ENCODE peak calls at places on chromosomes 4 and X, in five cellular contexts. One of them, this sample, is unnamed.

GRCh38 chr4:154822775-154823174 is 41.7 kb downstream of the RBM46 start:
- DNase-seq in HL-60: no peak
- DNase-seq in choroid plexus epithelial cell: peak
- DNase-seq in ovary: no peak
- DNase-seq in dorsolateral prefrontal cortex: no peak
- DNase-seq in this sample: no peak

GRCh38 chrX:136156560-136157117 is 9.3 kb downstream of the FHL1 start:
- DNase-seq in HL-60: no peak
- DNase-seq in choroid plexus epithelial cell: no peak
- DNase-seq in ovary: no peak
- DNase-seq in dorsolateral prefrontal cortex: no peak
- DNase-seq in this sample: no peak

GRCh38 chrX:116281106-116281505 is 110.6 kb downstream of the AGTR2 start:
- DNase-seq in HL-60: no peak
- DNase-seq in choroid plexus epithelial cell: no peak
- DNase-seq in ovary: no peak
- DNase-seq in dorsolateral prefrontal cortex: no peak
- DNase-seq in this sample: peak

GRCh38 chr4:176479745-176480144 is 160.0 kb downstream of the SPCS3 start:
- DNase-seq in HL-60: no peak
- DNase-seq in choroid plexus epithelial cell: no peak
- DNase-seq in ovary: no peak
- DNase-seq in dorsolateral prefrontal cortex: no peak
- DNase-seq in this sample: no peak

GRCh38 chr4:140004580-140005314 is 149.2 kb downstream of the MAML3 start:
- DNase-seq in HL-60: no peak
- DNase-seq in choroid plexus epithelial cell: peak
- DNase-seq in ovary: peak
- DNase-seq in dorsolateral prefrontal cortex: peak
- DNase-seq in this sample: no peak

GRCh38 chr4:8840006-8840793 is 31.4 kb downstream of the HMX1 start:
- DNase-seq in HL-60: no peak
- DNase-seq in choroid plexus epithelial cell: no peak
- DNase-seq in ovary: no peak
- DNase-seq in dorsolateral prefrontal cortex: peak
- DNase-seq in this sample: no peak

GRCh38 chr4:38677466-38677865 is 13.5 kb downstream of the KLF3 start:
- DNase-seq in HL-60: no peak
- DNase-seq in choroid plexus epithelial cell: no peak
- DNase-seq in ovary: no peak
- DNase-seq in dorsolateral prefrontal cortex: no peak
- DNase-seq in this sample: no peak

GRCh38 chr4:17957689-17958088 is 63.9 kb downstream of the LCORL start:
- DNase-seq in HL-60: no peak
- DNase-seq in choroid plexus epithelial cell: peak
- DNase-seq in ovary: no peak
- DNase-seq in dorsolateral prefrontal cortex: no peak
- DNase-seq in this sample: no peak

GRCh38 chrX:42094208-42094607 is 170.9 kb upstream of the CASK start:
- DNase-seq in HL-60: peak
- DNase-seq in choroid plexus epithelial cell: peak
- DNase-seq in ovary: no peak
- DNase-seq in dorsolateral prefrontal cortex: no peak
- DNase-seq in this sample: no peak

GRCh38 chr4:165079476-165079875 is 25.8 kb downstream of the TRIM75 start:
- DNase-seq in HL-60: no peak
- DNase-seq in choroid plexus epithelial cell: peak
- DNase-seq in ovary: no peak
- DNase-seq in dorsolateral prefrontal cortex: no peak
- DNase-seq in this sample: no peak

GRCh38 chr4:92488496-92488895 is 184.7 kb downstream of the GRID2 start:
- DNase-seq in HL-60: no peak
- DNase-seq in choroid plexus epithelial cell: no peak
- DNase-seq in ovary: no peak
- DNase-seq in dorsolateral prefrontal cortex: no peak
- DNase-seq in this sample: no peak

GRCh38 chr4:26161030-26161824 is 159.6 kb upstream of the RBPJ start:
- DNase-seq in HL-60: no peak
- DNase-seq in choroid plexus epithelial cell: no peak
- DNase-seq in ovary: no peak
- DNase-seq in dorsolateral prefrontal cortex: no peak
- DNase-seq in this sample: peak

GRCh38 chrX:49019599-49020249 is 17.7 kb upstream of the GRIPAP1 start:
- DNase-seq in HL-60: no peak
- DNase-seq in choroid plexus epithelial cell: no peak
- DNase-seq in ovary: no peak
- DNase-seq in dorsolateral prefrontal cortex: no peak
- DNase-seq in this sample: no peak

GRCh38 chr4:186137193-186137792 is 32.8 kb downstream of the FAM149A start:
- DNase-seq in HL-60: no peak
- DNase-seq in choroid plexus epithelial cell: peak
- DNase-seq in ovary: no peak
- DNase-seq in dorsolateral prefrontal cortex: no peak
- DNase-seq in this sample: no peak

GRCh38 chrX:130299279-130300009 is 30.7 kb upstream of the ZNF280C start:
- DNase-seq in HL-60: no peak
- DNase-seq in choroid plexus epithelial cell: no peak
- DNase-seq in ovary: no peak
- DNase-seq in dorsolateral prefrontal cortex: no peak
- DNase-seq in this sample: peak

GRCh38 chr4:53932784-53933183 is 131.6 kb downstream of the CHIC2 start:
- DNase-seq in HL-60: no peak
- DNase-seq in choroid plexus epithelial cell: peak
- DNase-seq in ovary: no peak
- DNase-seq in dorsolateral prefrontal cortex: no peak
- DNase-seq in this sample: no peak

GRCh38 chr4:156584100-156584499 is 387.5 kb downstream of the PDGFC start:
- DNase-seq in HL-60: no peak
- DNase-seq in choroid plexus epithelial cell: no peak
- DNase-seq in ovary: no peak
- DNase-seq in dorsolateral prefrontal cortex: no peak
- DNase-seq in this sample: no peak

GRCh38 chr4:7322166-7322991 is 112.4 kb downstream of the PSAPL1 start:
- DNase-seq in HL-60: no peak
- DNase-seq in choroid plexus epithelial cell: peak
- DNase-seq in ovary: peak
- DNase-seq in dorsolateral prefrontal cortex: no peak
- DNase-seq in this sample: no peak

GRCh38 chr4:72077346-72077745 is 45.5 kb downstream of the NPFFR2 start:
- DNase-seq in HL-60: no peak
- DNase-seq in choroid plexus epithelial cell: no peak
- DNase-seq in ovary: no peak
- DNase-seq in dorsolateral prefrontal cortex: no peak
- DNase-seq in this sample: no peak

GRCh38 chrX:65723706-65724105 is 56.3 kb downstream of the MSN start:
- DNase-seq in HL-60: no peak
- DNase-seq in choroid plexus epithelial cell: peak
- DNase-seq in ovary: no peak
- DNase-seq in dorsolateral prefrontal cortex: no peak
- DNase-seq in this sample: no peak

GRCh38 chr4:143473334-143474126 is 40.0 kb upstream of the SMARCA5 start:
- DNase-seq in HL-60: no peak
- DNase-seq in choroid plexus epithelial cell: no peak
- DNase-seq in ovary: no peak
- DNase-seq in dorsolateral prefrontal cortex: no peak
- DNase-seq in this sample: no peak

GRCh38 chrX:71666240-71667223 is 814 bp upstream of the LOC101059915 start:
- DNase-seq in HL-60: no peak
- DNase-seq in choroid plexus epithelial cell: no peak
- DNase-seq in ovary: no peak
- DNase-seq in dorsolateral prefrontal cortex: no peak
- DNase-seq in this sample: no peak

GRCh38 chr4:44320833-44321232 is 127.8 kb downstream of the KCTD8 start:
- DNase-seq in HL-60: no peak
- DNase-seq in choroid plexus epithelial cell: no peak
- DNase-seq in ovary: no peak
- DNase-seq in dorsolateral prefrontal cortex: no peak
- DNase-seq in this sample: no peak

GRCh38 chr4:35725131-35725530 is 519.2 kb downstream of the ARAP2 start:
- DNase-seq in HL-60: no peak
- DNase-seq in choroid plexus epithelial cell: no peak
- DNase-seq in ovary: no peak
- DNase-seq in dorsolateral prefrontal cortex: no peak
- DNase-seq in this sample: no peak

GRCh38 chr4:158667651-158668198 is 4.0 kb downstream of the C4orf46 start:
- DNase-seq in HL-60: peak
- DNase-seq in choroid plexus epithelial cell: peak
- DNase-seq in ovary: no peak
- DNase-seq in dorsolateral prefrontal cortex: no peak
- DNase-seq in this sample: peak

GRCh38 chr4:25712611-25713010 is 57.0 kb downstream of the SLC34A2 start:
- DNase-seq in HL-60: no peak
- DNase-seq in choroid plexus epithelial cell: no peak
- DNase-seq in ovary: no peak
- DNase-seq in dorsolateral prefrontal cortex: no peak
- DNase-seq in this sample: no peak

GRCh38 chr4:26821677-26822503 is 38.8 kb upstream of the STIM2 start:
- DNase-seq in HL-60: no peak
- DNase-seq in choroid plexus epithelial cell: no peak
- DNase-seq in ovary: no peak
- DNase-seq in dorsolateral prefrontal cortex: no peak
- DNase-seq in this sample: no peak

GRCh38 chr4:76729991-76730390 is 168.0 kb downstream of the SOWAHB start:
- DNase-seq in HL-60: no peak
- DNase-seq in choroid plexus epithelial cell: peak
- DNase-seq in ovary: no peak
- DNase-seq in dorsolateral prefrontal cortex: no peak
- DNase-seq in this sample: no peak

GRCh38 chrX:133005616-133006015 is 47.2 kb upstream of the HS6ST2 start:
- DNase-seq in HL-60: no peak
- DNase-seq in choroid plexus epithelial cell: no peak
- DNase-seq in ovary: no peak
- DNase-seq in dorsolateral prefrontal cortex: no peak
- DNase-seq in this sample: no peak

GRCh38 chrX:44308869-44309268 is 34.6 kb downstream of the EFHC2 start:
- DNase-seq in HL-60: no peak
- DNase-seq in choroid plexus epithelial cell: no peak
- DNase-seq in ovary: no peak
- DNase-seq in dorsolateral prefrontal cortex: no peak
- DNase-seq in this sample: no peak

GRCh38 chrX:44306336-44306735 is 37.1 kb downstream of the EFHC2 start:
- DNase-seq in HL-60: no peak
- DNase-seq in choroid plexus epithelial cell: peak
- DNase-seq in ovary: no peak
- DNase-seq in dorsolateral prefrontal cortex: no peak
- DNase-seq in this sample: peak

GRCh38 chrX:44305921-44306320 is 37.6 kb downstream of the EFHC2 start:
- DNase-seq in HL-60: no peak
- DNase-seq in choroid plexus epithelial cell: no peak
- DNase-seq in ovary: no peak
- DNase-seq in dorsolateral prefrontal cortex: no peak
- DNase-seq in this sample: peak

GRCh38 chrX:44299177-44299576 is 44.3 kb downstream of the EFHC2 start:
- DNase-seq in HL-60: no peak
- DNase-seq in choroid plexus epithelial cell: no peak
- DNase-seq in ovary: no peak
- DNase-seq in dorsolateral prefrontal cortex: no peak
- DNase-seq in this sample: no peak

GRCh38 chrX:44303119-44303518 is 40.4 kb downstream of the EFHC2 start:
- DNase-seq in HL-60: no peak
- DNase-seq in choroid plexus epithelial cell: no peak
- DNase-seq in ovary: no peak
- DNase-seq in dorsolateral prefrontal cortex: no peak
- DNase-seq in this sample: no peak
- TF ChIP-seq CTCF in HL-60: no peak
- TF ChIP-seq CTCF in choroid plexus epithelial cell: no peak
- TF ChIP-seq CTCF in ovary: no peak
- TF ChIP-seq CTCF in dorsolateral prefrontal cortex: no peak
- TF ChIP-seq CTCF in this sample: no peak

GRCh38 chr4:2008921-2009650 is at the start of gene NELFA:
- DNase-seq in HL-60: peak
- DNase-seq in choroid plexus epithelial cell: peak
- DNase-seq in ovary: peak
- DNase-seq in dorsolateral prefrontal cortex: peak
- DNase-seq in this sample: peak

GRCh38 chr4:2008671-2008920 is 178 bp downstream of the NELFA start:
- DNase-seq in HL-60: no peak
- DNase-seq in choroid plexus epithelial cell: no peak
- DNase-seq in ovary: no peak
- DNase-seq in dorsolateral prefrontal cortex: no peak
- DNase-seq in this sample: no peak

GRCh38 chr4:2006956-2007653 is 1.7 kb downstream of the NELFA start:
- DNase-seq in HL-60: no peak
- DNase-seq in choroid plexus epithelial cell: no peak
- DNase-seq in ovary: no peak
- DNase-seq in dorsolateral prefrontal cortex: no peak
- DNase-seq in this sample: no peak

GRCh38 chr4:2007804-2008670 is 737 bp downstream of the NELFA start:
- DNase-seq in HL-60: no peak
- DNase-seq in choroid plexus epithelial cell: peak
- DNase-seq in ovary: peak
- DNase-seq in dorsolateral prefrontal cortex: no peak
- DNase-seq in this sample: no peak

GRCh38 chr4:2009651-2010233 is 968 bp upstream of the NELFA start:
- DNase-seq in HL-60: peak
- DNase-seq in choroid plexus epithelial cell: peak
- DNase-seq in ovary: peak
- DNase-seq in dorsolateral prefrontal cortex: no peak
- DNase-seq in this sample: peak
- TF ChIP-seq CTCF in HL-60: no peak
- TF ChIP-seq CTCF in choroid plexus epithelial cell: peak
- TF ChIP-seq CTCF in ovary: no peak
- TF ChIP-seq CTCF in dorsolateral prefrontal cortex: no peak
- TF ChIP-seq CTCF in this sample: no peak

DNA sequence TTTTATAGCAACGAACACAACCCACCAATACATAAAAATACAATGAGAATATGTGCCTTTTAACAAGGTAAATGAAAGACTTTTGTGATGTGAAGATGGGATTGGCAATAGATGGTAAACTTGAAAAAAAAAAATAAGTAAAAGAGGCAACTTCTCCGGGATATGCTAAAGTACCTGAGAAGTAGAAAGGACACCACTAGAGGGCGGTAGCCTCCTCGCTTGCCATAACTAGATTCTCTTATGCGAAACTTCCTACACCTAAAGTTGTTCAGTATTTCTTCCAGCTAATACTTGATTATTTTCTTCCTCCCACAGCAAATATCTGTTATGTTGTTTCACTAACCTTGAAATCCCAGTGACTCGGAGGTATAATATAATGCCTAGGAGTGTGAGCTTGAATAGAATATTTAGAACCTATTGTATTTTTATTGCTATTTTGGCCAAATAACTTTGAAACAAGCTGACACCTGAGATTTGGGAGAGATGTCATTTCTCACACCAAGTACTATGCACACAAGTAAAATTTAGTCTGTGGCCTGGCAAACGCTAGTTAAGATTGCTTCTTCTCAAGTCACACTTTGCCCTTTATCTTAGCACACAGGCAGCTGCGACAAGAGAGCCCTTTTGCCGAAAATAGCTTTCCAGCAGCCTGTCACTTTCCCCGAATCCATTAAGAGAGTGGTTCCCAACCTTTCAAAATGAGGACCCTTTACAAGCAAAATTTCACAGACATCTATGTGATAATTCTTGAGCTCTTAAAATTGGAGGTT is 44.9 kb upstream of the PDLIM5 start:
- DNase-seq in HL-60: peak
- DNase-seq in choroid plexus epithelial cell: peak
- DNase-seq in ovary: peak
- DNase-seq in dorsolateral prefrontal cortex: peak
- DNase-seq in this sample: peak
- TF ChIP-seq CTCF in HL-60: peak
- TF ChIP-seq CTCF in choroid plexus epithelial cell: peak
- TF ChIP-seq CTCF in ovary: peak
- TF ChIP-seq CTCF in dorsolateral prefrontal cortex: peak
- TF ChIP-seq CTCF in this sample: no peak

GRCh38 chrX:57453901-57454300 is 137.9 kb upstream of the ZXDB start:
- DNase-seq in HL-60: peak
- DNase-seq in choroid plexus epithelial cell: peak
- DNase-seq in ovary: no peak
- DNase-seq in dorsolateral prefrontal cortex: no peak
- DNase-seq in this sample: no peak
- TF ChIP-seq CTCF in HL-60: peak
- TF ChIP-seq CTCF in choroid plexus epithelial cell: peak
- TF ChIP-seq CTCF in ovary: no peak
- TF ChIP-seq CTCF in dorsolateral prefrontal cortex: peak
- TF ChIP-seq CTCF in this sample: no peak